ENCODE peak calls at places on chromosomes 12 and 14, in six cellular contexts. I, E, S, D, X and U are unnamed samples.

GRCh38 chr12:48817957-48818830 is at the start of gene CACNB3:
- DNase-seq in I (peak), E (peak), S (peak), D (no peak), X (peak), U (peak)

GRCh38 chr12:128783129-128783574 is 40.6 kb downstream of the SLC15A4 start:
- DNase-seq in I (peak), E (no peak), S (peak), D (no peak), X (no peak), U (peak)

GRCh38 chr12:3680919-3681594 is 71.9 kb downstream of the CRACR2A start:
- DNase-seq in I (peak), E (no peak), S (peak), D (no peak), X (peak), U (no peak)

GRCh38 chr12:94622475-94622874 is 27.9 kb downstream of the TMCC3 start:
- DNase-seq in I (no peak), E (no peak), S (peak), D (no peak), X (no peak), U (no peak)

GRCh38 chr12:42810006-42810405 is 220.5 kb upstream of the PRICKLE1 start:
- DNase-seq in I (peak), E (no peak), S (peak), D (no peak), X (no peak), U (no peak)

GRCh38 chr12:105957058-105957457 is 181.7 kb downstream of the NUAK1 start:
- DNase-seq in I (no peak), E (no peak), S (no peak), D (no peak), X (no peak), U (no peak)

GRCh38 chr14:77318006-77318553 is 2.6 kb downstream of the POMT2 start:
- DNase-seq in I (no peak), E (no peak), S (no peak), D (no peak), X (no peak), U (no peak)

GRCh38 chr12:39199371-39199770 is 243.5 kb downstream of the KIF21A start:
- DNase-seq in I (no peak), E (no peak), S (peak), D (no peak), X (no peak), U (no peak)

GRCh38 chr12:42278116-42278485 is 40.1 kb upstream of the YAF2 start:
- DNase-seq in I (no peak), E (no peak), S (no peak), D (no peak), X (no peak), U (no peak)

GRCh38 chr12:57838594-57839302 is 7.8 kb downstream of the CTDSP2 start:
- DNase-seq in I (no peak), E (no peak), S (no peak), D (no peak), X (no peak), U (peak)

GRCh38 chr12:111467092-111467861 is 61.6 kb downstream of the SH2B3 start:
- DNase-seq in I (no peak), E (no peak), S (peak), D (peak), X (no peak), U (no peak)

GRCh38 chr14:66379116-66379515 is 107.1 kb upstream of the CCDC196 start:
- DNase-seq in I (no peak), E (no peak), S (peak), D (no peak), X (peak), U (no peak)

GRCh38 chr12:508795-509194 is 49.1 kb downstream of the B4GALNT3 start:
- DNase-seq in I (no peak), E (no peak), S (no peak), D (no peak), X (no peak), U (no peak)

GRCh38 chr12:128178971-128179370 is 88.0 kb upstream of the TMEM132C start:
- DNase-seq in I (no peak), E (no peak), S (no peak), D (no peak), X (no peak), U (no peak)

GRCh38 chr14:55731881-55732498 is 152.0 kb downstream of the KTN1 start:
- DNase-seq in I (peak), E (peak), S (peak), D (no peak), X (peak), U (no peak)

GRCh38 chr14:90444077-90444696 is 47.4 kb downstream of the CALM1 start:
- DNase-seq in I (peak), E (no peak), S (no peak), D (no peak), X (no peak), U (peak)

GRCh38 chr12:21823581-21823980 is 49.1 kb upstream of the KCNJ8 start:
- DNase-seq in I (peak), E (no peak), S (peak), D (no peak), X (no peak), U (no peak)

GRCh38 chr14:22047105-22047504 is 373.5 kb upstream of the OR4E1 start:
- DNase-seq in I (no peak), E (peak), S (no peak), D (no peak), X (peak), U (no peak)

GRCh38 chr14:68949236-68949965 is 29.7 kb downstream of the ACTN1 start:
- DNase-seq in I (no peak), E (no peak), S (no peak), D (no peak), X (no peak), U (no peak)

GRCh38 chr14:68951051-68951797 is 27.9 kb downstream of the ACTN1 start:
- DNase-seq in I (peak), E (no peak), S (peak), D (peak), X (no peak), U (peak)

GRCh38 chr14:68950111-68950510 is 29.0 kb downstream of the ACTN1 start:
- DNase-seq in I (peak), E (no peak), S (no peak), D (no peak), X (no peak), U (peak)

GRCh38 chr14:68952544-68953535 is 26.3 kb downstream of the ACTN1 start:
- DNase-seq in I (peak), E (no peak), S (peak), D (no peak), X (no peak), U (peak)

GRCh38 chr14:68951800-68952540 is 27.1 kb downstream of the ACTN1 start:
- DNase-seq in I (no peak), E (no peak), S (no peak), D (no peak), X (no peak), U (no peak)
- TF ChIP-seq CTCF in I (no peak), E (no peak), S (no peak), D (no peak), X (no peak), U (no peak)

DNA sequence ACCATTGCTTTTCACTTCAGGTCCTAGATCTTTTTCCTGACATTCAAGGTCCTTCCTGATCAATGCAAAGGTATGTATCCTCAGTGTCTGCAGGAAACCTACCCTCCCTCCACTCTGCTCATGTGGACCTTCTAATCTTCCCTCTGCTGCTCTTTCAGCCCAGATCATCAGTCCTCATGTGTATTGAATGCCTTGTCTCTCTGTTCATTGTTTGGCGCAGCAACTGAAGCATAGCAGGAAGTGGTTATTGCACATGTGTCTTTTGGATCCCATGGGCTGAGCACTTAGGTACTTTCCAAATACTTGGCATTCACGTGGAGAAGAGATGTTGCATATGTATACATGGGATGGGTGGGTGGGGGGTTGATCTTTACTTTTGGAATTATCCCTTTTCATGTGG is 4.3 kb upstream of the NIN start:
- DNase-seq in I (peak), E (no peak), S (no peak), D (no peak), X (no peak), U (no peak)
- H3K4me3 ChIP-seq in I (no peak), E (no peak), S (no peak), D (no peak), X (no peak), U (no peak)

DNA sequence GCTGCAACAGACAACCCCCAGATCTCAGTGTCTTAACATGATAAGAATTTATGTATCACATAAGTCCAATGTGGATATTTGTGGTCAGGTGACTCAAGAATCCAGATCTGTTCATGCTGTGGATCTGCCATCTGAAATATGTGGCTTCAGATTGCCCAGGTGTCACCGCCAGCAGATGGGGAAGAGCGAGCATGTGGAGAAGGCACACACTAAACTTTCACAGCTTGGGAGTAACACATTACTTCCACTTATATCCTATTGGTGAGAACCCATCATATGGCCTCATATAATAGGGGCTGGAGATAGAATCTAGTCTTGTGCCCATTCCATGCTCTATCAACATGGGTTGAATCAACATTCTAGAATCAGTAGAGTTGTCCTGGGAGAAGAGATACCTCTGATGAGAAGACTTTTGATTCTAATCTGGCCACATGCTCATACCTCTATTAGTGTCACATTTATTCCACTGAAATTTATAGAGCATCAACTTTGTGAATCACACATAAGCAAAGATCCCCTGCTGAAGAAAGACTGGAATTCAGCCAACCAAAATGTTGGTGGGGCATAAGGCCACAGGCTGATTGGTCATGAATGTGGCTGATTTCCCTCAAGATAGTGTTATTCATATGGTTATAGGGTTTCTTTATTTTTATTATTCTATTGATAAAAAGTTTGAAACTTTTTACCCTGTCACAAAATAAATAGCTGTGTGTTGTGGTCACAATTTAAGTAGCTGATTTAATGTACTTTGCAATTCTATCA is 6.0 kb upstream of the CALCOCO1 start:
- DNase-seq in I (no peak), E (no peak), S (peak), D (no peak), X (no peak), U (peak)
- TF ChIP-seq CTCF in I (no peak), E (no peak), S (no peak), D (no peak), X (no peak), U (no peak)

DNA sequence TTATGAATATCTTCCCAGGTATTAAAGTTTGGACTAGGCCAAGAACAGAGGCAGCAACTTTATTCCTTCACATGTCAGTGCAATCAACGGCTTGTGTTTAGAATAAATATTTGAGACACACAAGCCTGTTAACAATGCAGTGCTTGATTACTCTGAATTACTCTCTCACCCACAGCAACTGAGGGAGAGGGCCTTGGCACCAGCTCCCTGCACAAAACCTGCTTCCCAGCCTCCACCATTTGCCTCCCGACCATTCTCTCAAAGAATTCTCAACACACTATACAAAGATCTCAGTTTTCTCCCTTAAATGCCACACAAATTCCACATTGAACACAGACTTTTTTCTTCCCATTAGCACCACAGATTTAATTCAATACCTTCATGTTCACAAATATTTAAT is 77.0 kb downstream of the STON2 start:
- DNase-seq in I (no peak), E (no peak), S (no peak), D (no peak), X (no peak), U (no peak)
- H3K4me3 ChIP-seq in I (no peak), E (no peak), S (no peak), D (no peak), X (peak), U (no peak)

DNA sequence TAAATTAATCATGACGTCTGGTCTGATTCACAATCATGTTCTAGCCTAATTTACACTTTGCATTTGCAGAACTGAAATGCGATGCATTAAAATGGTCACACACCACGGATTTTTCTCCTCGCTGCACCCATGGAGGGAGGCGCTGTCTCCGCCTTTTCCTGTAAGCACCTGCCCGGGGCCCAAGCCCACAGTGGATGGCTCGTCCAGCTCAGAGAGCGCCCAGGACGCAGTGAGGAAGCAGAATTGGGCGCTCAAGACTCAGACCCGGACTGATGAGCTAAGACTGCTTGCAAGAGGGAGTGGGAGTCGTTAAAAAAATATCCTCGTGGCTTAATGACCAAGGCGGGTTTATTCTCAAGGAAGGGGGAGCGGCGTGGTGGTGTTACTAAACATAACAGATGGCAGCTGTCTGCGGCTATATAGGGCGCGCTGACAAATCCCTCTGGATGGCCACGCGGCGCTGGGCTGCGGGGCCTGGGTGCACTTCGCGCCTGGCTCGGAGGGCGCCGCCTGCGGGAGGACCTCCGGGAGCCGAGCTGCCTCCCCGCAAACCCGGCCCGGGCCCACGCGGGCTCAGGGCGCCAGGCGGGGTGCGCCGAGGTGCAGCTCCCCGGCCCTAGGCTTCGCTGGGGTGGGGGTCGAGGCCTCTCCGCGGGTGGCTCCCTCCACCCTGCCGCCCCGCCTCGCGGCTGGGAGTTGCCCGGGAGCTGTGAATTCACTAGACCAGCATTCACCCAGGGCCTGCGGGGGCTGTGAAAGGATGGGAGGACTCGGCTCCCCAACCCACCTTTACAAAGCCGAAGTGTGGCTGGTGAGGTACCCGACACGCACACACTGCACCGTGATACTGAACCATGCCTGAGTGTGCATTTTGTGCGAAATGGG is 78.7 kb downstream of the PPM1A start:
- DNase-seq in I (peak), E (no peak), S (no peak), D (no peak), X (peak), U (peak)
- TF ChIP-seq CTCF in I (no peak), E (no peak), S (no peak), D (no peak), X (peak), U (no peak)

GRCh38 chr14:56807586-56808168 is 2.6 kb downstream of the OTX2 start:
- DNase-seq in I (no peak), E (no peak), S (no peak), D (no peak), X (peak), U (no peak)

GRCh38 chr14:56810341-56810740 is at the start of gene OTX2:
- DNase-seq in I (no peak), E (no peak), S (no peak), D (no peak), X (peak), U (no peak)

GRCh38 chr14:56805992-56806737 is 4.1 kb downstream of the OTX2 start:
- DNase-seq in I (no peak), E (no peak), S (no peak), D (no peak), X (peak), U (no peak)

GRCh38 chr14:56809262-56810215 is 740 bp downstream of the OTX2 start:
- DNase-seq in I (no peak), E (no peak), S (no peak), D (no peak), X (peak), U (no peak)

DNA sequence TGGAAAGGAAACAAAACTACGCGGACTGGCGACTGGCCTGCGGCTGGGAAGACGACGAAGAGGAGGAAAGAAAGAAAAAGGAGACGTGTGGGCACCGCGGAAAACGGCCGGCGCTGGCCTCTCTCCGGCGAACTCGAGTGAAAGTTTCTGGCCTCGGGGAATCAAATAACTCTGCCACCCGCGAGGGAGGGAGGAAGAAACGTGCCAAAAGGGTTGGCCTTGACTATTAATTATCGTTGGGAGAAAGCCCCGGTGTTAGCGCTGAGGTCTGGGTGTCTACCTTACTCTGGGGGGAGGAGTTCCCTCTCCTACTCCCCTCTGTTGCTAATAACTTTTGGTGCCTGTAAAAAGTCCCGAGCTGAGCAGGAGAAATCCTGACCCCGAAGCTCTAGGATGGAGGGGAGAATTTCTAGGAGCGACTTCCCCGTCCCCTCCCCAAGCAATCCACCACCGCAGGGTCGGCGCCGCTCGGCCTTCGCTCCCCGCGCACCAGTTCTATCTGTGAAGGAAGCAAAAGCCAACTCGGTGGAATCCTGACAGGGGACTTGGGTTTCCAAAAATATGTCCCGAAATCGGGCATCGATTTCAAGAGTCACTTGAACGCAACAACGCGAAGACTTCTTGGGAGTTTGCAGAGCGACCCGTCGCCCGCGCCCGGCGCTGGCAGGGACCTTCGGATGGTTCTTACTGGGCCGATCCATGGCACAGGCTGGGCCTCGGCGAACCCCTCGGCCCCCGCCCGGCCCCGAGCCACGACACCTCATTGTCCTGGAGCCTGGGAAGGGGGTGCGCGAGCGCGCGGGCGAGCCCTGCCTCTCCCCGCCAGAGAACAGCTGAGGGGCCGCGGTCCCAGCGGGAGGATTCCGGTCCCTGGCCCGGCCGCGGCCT is 1.7 kb downstream of the OTX2 start:
- DNase-seq in I (no peak), E (no peak), S (no peak), D (no peak), X (peak), U (no peak)
- H3K4me3 ChIP-seq in I (no peak), E (no peak), S (no peak), D (no peak), X (peak), U (no peak)

DNA sequence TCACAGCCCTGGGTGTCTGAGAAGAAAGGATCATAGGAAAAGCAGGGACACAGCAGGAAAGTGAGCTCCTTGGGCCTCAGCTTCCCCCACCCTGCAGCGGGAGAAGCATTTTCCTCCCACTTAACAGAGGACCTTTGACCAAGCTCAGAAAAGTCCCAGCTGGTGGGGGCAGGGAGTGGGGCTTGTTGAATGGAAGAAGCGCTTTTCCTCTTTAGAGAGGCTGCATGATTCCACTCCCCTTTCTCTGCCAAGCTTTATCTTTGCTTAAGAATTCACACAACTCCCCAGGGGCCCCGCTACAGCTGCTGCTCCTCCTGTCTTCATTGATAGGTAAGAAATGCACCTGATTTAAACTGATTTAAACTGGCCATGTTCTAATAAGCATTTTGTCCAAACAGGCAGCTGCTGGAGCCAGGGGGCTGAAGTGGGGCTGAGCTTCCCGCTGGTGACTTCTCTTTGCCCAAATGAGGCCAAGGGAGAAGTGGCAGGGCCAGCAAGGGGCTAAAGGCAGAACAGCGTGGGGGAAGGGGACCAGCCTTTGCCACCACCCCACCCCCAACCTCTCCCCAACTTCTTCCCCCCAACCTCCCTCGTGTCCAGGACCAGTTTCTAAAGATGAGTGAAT is 1.7 kb upstream of the PAPLN start:
- DNase-seq in I (no peak), E (no peak), S (peak), D (no peak), X (peak), U (no peak)
- TF ChIP-seq CTCF in I (no peak), E (no peak), S (no peak), D (no peak), X (no peak), U (no peak)

GRCh38 chr12:13196302-13196921 is at the start of gene EMP1:
- DNase-seq in I (peak), E (no peak), S (peak), D (peak), X (peak), U (peak)
- H3K4me3 ChIP-seq in I (peak), E (no peak), S (peak), D (peak), X (no peak), U (peak)